ENCODE peak calls at places on chromosomes 5 and 9, in eight cellular contexts. G is neural crest cell, O is DND-41, F is cardiac fibroblast, M is epithelial cell of esophagus, T is neural progenitor cell, X is MCF 10A, H is mesothelial cell of epicardium. S is an unnamed sample.

GRCh38 chr9:131611586-131611985 is 66.3 kb downstream of the PRRT1B start:
- DNase-seq in G (no peak), O (no peak), F (no peak), M (peak), T (no peak), X (peak), H (no peak), S (no peak)

GRCh38 chr5:139808481-139809330 is 13.1 kb downstream of the PSD2 start:
- DNase-seq in G (peak), O (peak), F (peak), M (peak), T (peak), X (peak), H (peak), S (no peak)

GRCh38 chr5:173917788-173918786 is 29.9 kb downstream of the CPEB4 start:
- DNase-seq in G (peak), O (peak), F (peak), M (peak), T (peak), X (peak), H (no peak), S (peak)

GRCh38 chr5:176406436-176407052 is 9.8 kb downstream of the CLTB start:
- DNase-seq in G (no peak), O (no peak), F (no peak), M (no peak), T (no peak), X (no peak), H (no peak), S (no peak)

GRCh38 chr9:36940881-36941280 is 93.2 kb downstream of the PAX5 start:
- DNase-seq in G (no peak), O (no peak), F (no peak), M (no peak), T (no peak), X (no peak), H (no peak), S (no peak)

GRCh38 chr5:139709587-139710369 is 61.6 kb downstream of the CXXC5 start:
- DNase-seq in G (no peak), O (peak), F (no peak), M (no peak), T (no peak), X (no peak), H (no peak), S (peak)

GRCh38 chr5:139574641-139575312 is 13.6 kb downstream of the UBE2D2 start:
- DNase-seq in G (no peak), O (peak), F (peak), M (peak), T (peak), X (peak), H (no peak), S (no peak)

GRCh38 chr5:134524826-134525686 is at the start of gene JADE2:
- DNase-seq in G (peak), O (peak), F (peak), M (peak), T (peak), X (peak), H (peak), S (peak)

GRCh38 chr5:31800351-31800750 is 161.4 kb downstream of the PDZD2 start:
- DNase-seq in G (no peak), O (no peak), F (no peak), M (no peak), T (no peak), X (no peak), H (no peak), S (no peak)

GRCh38 chr5:84437673-84438315 is 53.1 kb upstream of the EDIL3 start:
- DNase-seq in G (no peak), O (no peak), F (peak), M (peak), T (no peak), X (peak), H (no peak), S (no peak)

GRCh38 chr9:4081549-4081895 is 218.3 kb downstream of the GLIS3 start:
- DNase-seq in G (no peak), O (no peak), F (no peak), M (no peak), T (no peak), X (no peak), H (no peak), S (no peak)

GRCh38 chr9:94804917-94805544 is 78.5 kb downstream of the AOPEP start:
- DNase-seq in G (no peak), O (no peak), F (no peak), M (peak), T (no peak), X (peak), H (no peak), S (no peak)

GRCh38 chr5:136999787-137000186 is 499.3 kb downstream of the SPOCK1 start:
- DNase-seq in G (no peak), O (no peak), F (no peak), M (no peak), T (no peak), X (no peak), H (no peak), S (no peak)

GRCh38 chr9:131736440-131736839 is 3.4 kb downstream of the RAPGEF1 start:
- DNase-seq in G (no peak), O (no peak), F (no peak), M (no peak), T (no peak), X (no peak), H (no peak), S (no peak)

GRCh38 chr5:145110826-145111225 is 724.3 kb downstream of the PRELID2 start:
- DNase-seq in G (no peak), O (no peak), F (no peak), M (no peak), T (no peak), X (no peak), H (no peak), S (no peak)

GRCh38 chr9:4424891-4425290 is 65.4 kb upstream of the SLC1A1 start:
- DNase-seq in G (no peak), O (no peak), F (peak), M (no peak), T (no peak), X (no peak), H (no peak), S (no peak)

GRCh38 chr9:133063159-133063499 is 1.3 kb downstream of the CEL start:
- DNase-seq in G (no peak), O (no peak), F (no peak), M (no peak), T (no peak), X (no peak), H (no peak), S (no peak)

GRCh38 chr9:132214027-132214622 is 52.3 kb downstream of the NTNG2 start:
- DNase-seq in G (no peak), O (no peak), F (peak), M (peak), T (peak), X (peak), H (peak), S (no peak)

GRCh38 chr5:139386039-139386438 is 2.9 kb upstream of the SLC23A1 start:
- DNase-seq in G (no peak), O (peak), F (no peak), M (peak), T (no peak), X (peak), H (no peak), S (no peak)

GRCh38 chr9:69376651-69377050 is 51.6 kb downstream of the ENTREP1 start:
- DNase-seq in G (no peak), O (no peak), F (peak), M (peak), T (no peak), X (peak), H (no peak), S (no peak)

GRCh38 chr5:34682926-34683623 is 26.9 kb downstream of the RAI14 start:
- DNase-seq in G (no peak), O (no peak), F (peak), M (peak), T (no peak), X (peak), H (no peak), S (no peak)

GRCh38 chr5:35813456-35813855 is 43.2 kb upstream of the IL7R start:
- DNase-seq in G (no peak), O (no peak), F (no peak), M (no peak), T (no peak), X (no peak), H (no peak), S (no peak)

GRCh38 chr9:72305102-72305546 is 59.9 kb downstream of the ZFAND5 start:
- DNase-seq in G (no peak), O (no peak), F (peak), M (peak), T (peak), X (no peak), H (peak), S (peak)

GRCh38 chr9:72834994-72835393 is 117.9 kb downstream of the ALDH1A1 start:
- DNase-seq in G (no peak), O (no peak), F (no peak), M (no peak), T (no peak), X (no peak), H (no peak), S (no peak)

GRCh38 chr5:57303985-57304384 is 130.1 kb downstream of the GPBP1 start:
- DNase-seq in G (no peak), O (peak), F (no peak), M (no peak), T (peak), X (no peak), H (no peak), S (no peak)

GRCh38 chr9:104245925-104246324 is 151.8 kb downstream of the SMC2 start:
- DNase-seq in G (no peak), O (no peak), F (no peak), M (no peak), T (no peak), X (no peak), H (no peak), S (no peak)

GRCh38 chr9:38622083-38622674 is 1.8 kb upstream of the ANKRD18A start:
- DNase-seq in G (peak), O (no peak), F (no peak), M (peak), T (peak), X (peak), H (no peak), S (no peak)

GRCh38 chr5:4994994-4995393 is 145.1 kb upstream of the ADAMTS16 start:
- DNase-seq in G (no peak), O (no peak), F (peak), M (peak), T (no peak), X (peak), H (no peak), S (no peak)

GRCh38 chr9:129472651-129473102 is 148.2 kb downstream of the C9orf50 start:
- DNase-seq in G (no peak), O (no peak), F (no peak), M (no peak), T (no peak), X (no peak), H (no peak), S (no peak)

GRCh38 chr9:9996259-9996658 is 616.5 kb downstream of the PTPRD start:
- DNase-seq in G (no peak), O (no peak), F (no peak), M (no peak), T (no peak), X (no peak), H (no peak), S (no peak)

GRCh38 chr9:89481161-89481915 is 16.6 kb downstream of the SEMA4D start:
- DNase-seq in G (no peak), O (no peak), F (no peak), M (no peak), T (no peak), X (no peak), H (no peak), S (no peak)

GRCh38 chr9:116234091-116234490 is 80.5 kb downstream of the PAPPA start:
- DNase-seq in G (no peak), O (no peak), F (peak), M (peak), T (no peak), X (peak), H (peak), S (no peak)

GRCh38 chr5:87949665-87950640 is 318.7 kb downstream of the TMEM161B start:
- DNase-seq in G (no peak), O (no peak), F (no peak), M (no peak), T (no peak), X (no peak), H (no peak), S (no peak)

GRCh38 chr5:40258205-40258604 is 421.5 kb upstream of the PTGER4 start:
- DNase-seq in G (no peak), O (peak), F (peak), M (peak), T (no peak), X (peak), H (no peak), S (no peak)

GRCh38 chr5:14250094-14250777 is 107.1 kb downstream of the TRIO start:
- DNase-seq in G (peak), O (no peak), F (peak), M (peak), T (peak), X (no peak), H (peak), S (no peak)

GRCh38 chr5:126595486-126596083 is 566 bp upstream of the ALDH7A1 start:
- DNase-seq in G (no peak), O (no peak), F (no peak), M (no peak), T (no peak), X (no peak), H (no peak), S (no peak)

GRCh38 chr5:126597156-126597555 is 2.1 kb upstream of the ALDH7A1 start:
- DNase-seq in G (no peak), O (no peak), F (peak), M (peak), T (no peak), X (peak), H (no peak), S (no peak)

GRCh38 chr5:126594077-126594476 is 942 bp downstream of the ALDH7A1 start:
- DNase-seq in G (no peak), O (no peak), F (peak), M (peak), T (peak), X (peak), H (no peak), S (no peak)

GRCh38 chr5:126591549-126591948 is 3.5 kb downstream of the ALDH7A1 start:
- DNase-seq in G (no peak), O (no peak), F (no peak), M (no peak), T (no peak), X (no peak), H (no peak), S (no peak)

GRCh38 chr5:126594676-126595485 is at the start of gene ALDH7A1:
- DNase-seq in G (peak), O (no peak), F (peak), M (peak), T (peak), X (peak), H (peak), S (no peak)
- TF ChIP-seq CTCF in G (peak), O (no peak), F (peak), M (peak), T (peak), X (peak), H (no peak), S (no peak)

GRCh38 chr5:131220566-131220965 is 43.3 kb upstream of the CDC42SE2 start:
- DNase-seq in G (no peak), O (no peak), F (no peak), M (no peak), T (no peak), X (no peak), H (no peak), S (no peak)

GRCh38 chr5:131221888-131222287 is 42.0 kb upstream of the CDC42SE2 start:
- DNase-seq in G (no peak), O (no peak), F (peak), M (peak), T (no peak), X (peak), H (no peak), S (no peak)

GRCh38 chr5:131217791-131218190 is 46.1 kb upstream of the CDC42SE2 start:
- DNase-seq in G (no peak), O (no peak), F (no peak), M (no peak), T (no peak), X (no peak), H (no peak), S (no peak)

GRCh38 chr5:131214828-131215227 is 44.1 kb downstream of the LYRM7 start:
- DNase-seq in G (no peak), O (no peak), F (no peak), M (no peak), T (no peak), X (no peak), H (no peak), S (no peak)

DNA sequence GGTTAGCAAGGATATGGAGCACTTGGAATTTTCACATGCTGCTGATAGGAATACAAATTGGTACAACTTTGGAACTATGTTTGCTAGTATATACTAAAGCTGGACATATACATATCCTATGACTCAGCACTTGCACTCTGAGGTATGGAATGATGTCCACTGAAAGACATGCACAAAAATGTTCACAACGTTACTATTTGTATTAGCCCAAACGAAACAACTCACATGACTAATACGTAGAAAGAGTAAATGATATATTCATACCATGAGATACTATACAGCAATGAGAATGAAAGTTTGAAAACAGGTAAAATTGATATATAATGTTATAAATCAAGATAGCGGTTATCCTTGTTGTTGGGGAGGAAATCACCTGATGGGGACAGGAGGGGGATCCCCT is 45.5 kb upstream of the CDC42SE2 start:
- DNase-seq in G (no peak), O (no peak), F (no peak), M (peak), T (no peak), X (peak), H (no peak), S (no peak)
- TF ChIP-seq CTCF in G (no peak), O (no peak), F (no peak), M (no peak), T (no peak), X (no peak), H (no peak), S (no peak)

GRCh38 chr5:142059304-142059940 is 46.6 kb upstream of the GNPDA1 start:
- DNase-seq in G (no peak), O (no peak), F (peak), M (no peak), T (no peak), X (peak), H (no peak), S (no peak)
- TF ChIP-seq CTCF in G (peak), O (no peak), F (no peak), M (no peak), T (no peak), X (no peak), H (no peak), S (no peak)

DNA sequence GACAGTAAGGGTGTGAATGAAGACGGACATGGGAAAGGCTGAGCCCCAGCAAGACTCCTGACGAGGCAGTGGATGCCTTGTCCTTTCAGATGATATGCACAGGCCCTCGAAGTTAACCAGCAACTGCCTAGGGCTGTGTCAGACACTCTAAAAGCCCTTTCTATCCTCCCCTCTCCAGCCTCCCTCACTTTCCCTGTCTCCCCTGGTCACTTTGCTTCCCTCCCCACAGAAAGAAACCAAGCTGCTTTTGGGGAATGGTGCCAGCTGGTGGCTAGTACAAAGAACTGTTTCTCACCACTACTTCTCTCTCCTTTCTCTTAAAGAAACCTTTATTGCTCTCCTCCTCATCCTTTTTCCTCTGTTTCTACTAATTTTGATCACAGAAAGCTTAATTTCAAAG is 21.4 kb downstream of the LHFPL2 start:
- DNase-seq in G (no peak), O (no peak), F (peak), M (peak), T (no peak), X (peak), H (no peak), S (no peak)
- TF ChIP-seq CTCF in G (peak), O (peak), F (peak), M (peak), T (peak), X (peak), H (no peak), S (no peak)

DNA sequence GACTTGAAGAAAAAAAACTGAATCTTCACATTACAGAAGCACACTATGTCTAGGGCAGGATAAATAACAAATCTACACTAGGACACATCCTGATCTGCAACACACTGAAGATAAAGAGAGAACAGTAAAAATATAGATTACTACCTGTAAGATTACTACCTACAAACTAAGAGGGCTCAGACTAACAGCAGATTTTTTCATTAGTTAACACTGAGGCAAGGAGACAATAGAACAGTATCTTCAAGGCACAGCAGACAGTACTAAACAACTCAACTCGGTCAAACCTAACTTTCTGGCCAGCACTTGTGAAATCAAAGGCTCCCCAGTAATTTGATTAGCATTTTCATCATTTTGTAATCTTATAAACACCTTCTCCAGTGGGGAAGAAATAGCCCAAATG is 46.5 kb downstream of the TEX10 start:
- DNase-seq in G (no peak), O (no peak), F (no peak), M (no peak), T (no peak), X (no peak), H (no peak), S (no peak)
- TF ChIP-seq CTCF in G (no peak), O (no peak), F (no peak), M (no peak), T (no peak), X (no peak), H (no peak), S (no peak)

DNA sequence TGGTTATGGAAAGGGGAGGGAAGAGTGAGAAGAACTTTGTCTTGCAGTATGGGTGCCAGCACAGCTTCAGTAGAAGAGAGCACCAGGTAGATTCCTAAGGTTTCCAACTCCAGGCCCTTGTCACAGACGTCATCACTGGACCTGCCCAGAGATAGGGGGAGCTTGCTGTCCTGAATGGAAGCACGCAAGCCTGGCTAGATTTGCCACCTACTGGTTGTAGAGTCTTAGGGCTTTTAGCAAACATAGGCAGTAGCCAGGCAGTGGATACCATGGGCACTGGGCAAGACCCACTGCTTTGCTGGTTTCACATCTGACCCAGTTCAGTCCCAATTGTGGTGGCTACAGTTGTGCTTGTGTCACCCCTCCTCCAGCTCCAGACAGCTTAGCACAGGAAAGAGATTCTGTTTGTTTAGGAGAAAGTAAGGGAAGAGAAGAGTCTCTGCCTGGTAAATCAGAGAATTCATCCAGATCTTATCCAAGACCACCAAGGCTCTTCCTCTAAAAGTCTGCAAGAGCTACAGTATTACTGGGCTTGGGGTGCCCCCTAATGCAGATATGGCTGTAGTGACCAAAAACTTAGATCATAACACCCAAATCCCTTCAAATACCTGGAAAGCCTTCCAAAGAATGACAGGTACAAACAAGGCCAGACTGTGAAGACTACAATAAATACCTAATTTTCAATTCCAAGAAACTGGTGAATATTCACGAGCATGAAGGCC is 158.9 kb downstream of the HINT1 start:
- DNase-seq in G (no peak), O (no peak), F (no peak), M (no peak), T (peak), X (no peak), H (no peak), S (no peak)
- TF ChIP-seq CTCF in G (peak), O (no peak), F (no peak), M (no peak), T (peak), X (no peak), H (no peak), S (no peak)

GRCh38 chr5:94480511-94480910 is 137.9 kb downstream of the KIAA0825 start:
- DNase-seq in G (no peak), O (no peak), F (no peak), M (no peak), T (no peak), X (no peak), H (no peak), S (no peak)

GRCh38 chr5:94485017-94485517 is 133.3 kb downstream of the KIAA0825 start:
- DNase-seq in G (no peak), O (no peak), F (no peak), M (no peak), T (no peak), X (no peak), H (no peak), S (no peak)

GRCh38 chr5:94481059-94481458 is 137.3 kb downstream of the KIAA0825 start:
- DNase-seq in G (no peak), O (no peak), F (no peak), M (no peak), T (peak), X (no peak), H (no peak), S (no peak)
- TF ChIP-seq CTCF in G (no peak), O (no peak), F (no peak), M (no peak), T (no peak), X (no peak), H (no peak), S (no peak)